ENCODE peak calls at places on chromosomes 4 and X, in ten cellular contexts. One of them, this sample, is unnamed.

GRCh38 chrX:10310502-10310901 is 153.7 kb downstream of the CLCN4 start:
- DNase-seq in T-helper 2 cell: no peak
- DNase-seq in activated T-helper 1 cell treated with anti-CD3 and anti-CD28 coated beads, Interleukin-2, amount 50 U/mL, for 16 hours: no peak
- DNase-seq in left lung: no peak
- DNase-seq in activated CD8-positive, alpha-beta T cell treated with anti-CD3 and anti-CD28 coated beads, Interleukin-2, amount 10 ng/mL, durations not matched to agents 7 days and 5 days: no peak
- DNase-seq in hippocampal formation: no peak
- DNase-seq in tibial artery: no peak
- DNase-seq in DMS79: no peak
- DNase-seq in HT1080: no peak
- DNase-seq in stimulated activated CD4-positive, alpha-beta T cell treated with anti-CD3 and anti-CD28 coated beads, TNF-alpha, amount 100 ng/mL, for 48 hours: no peak
- DNase-seq in this sample: no peak

GRCh38 chr4:140096483-140096861 is 57.5 kb downstream of the MAML3 start:
- DNase-seq in tibial artery: no peak
- DNase-seq in activated T-helper 1 cell treated with anti-CD3 and anti-CD28 coated beads, Interleukin-2, amount 50 U/mL, for 16 hours: no peak
- DNase-seq in HT1080: no peak
- DNase-seq in activated CD8-positive, alpha-beta T cell treated with anti-CD3 and anti-CD28 coated beads, Interleukin-2, amount 10 ng/mL, durations not matched to agents 7 days and 5 days: no peak
- DNase-seq in DMS79: no peak
- DNase-seq in stimulated activated CD4-positive, alpha-beta T cell treated with anti-CD3 and anti-CD28 coated beads, TNF-alpha, amount 100 ng/mL, for 48 hours: no peak
- DNase-seq in hippocampal formation: no peak
- DNase-seq in T-helper 2 cell: no peak
- DNase-seq in left lung: no peak
- DNase-seq in this sample: no peak

GRCh38 chrX:32987139-32987538 is 224.2 kb downstream of the DMD start:
- DNase-seq in hippocampal formation: no peak
- DNase-seq in left lung: no peak
- DNase-seq in activated T-helper 1 cell treated with anti-CD3 and anti-CD28 coated beads, Interleukin-2, amount 50 U/mL, for 16 hours: no peak
- DNase-seq in T-helper 2 cell: no peak
- DNase-seq in DMS79: no peak
- DNase-seq in stimulated activated CD4-positive, alpha-beta T cell treated with anti-CD3 and anti-CD28 coated beads, TNF-alpha, amount 100 ng/mL, for 48 hours: no peak
- DNase-seq in HT1080: no peak
- DNase-seq in tibial artery: no peak
- DNase-seq in activated CD8-positive, alpha-beta T cell treated with anti-CD3 and anti-CD28 coated beads, Interleukin-2, amount 10 ng/mL, durations not matched to agents 7 days and 5 days: no peak
- DNase-seq in this sample: no peak

GRCh38 chr4:172887959-172888358 is 280.7 kb upstream of the GALNT7 start:
- DNase-seq in DMS79: no peak
- DNase-seq in HT1080: no peak
- DNase-seq in activated CD8-positive, alpha-beta T cell treated with anti-CD3 and anti-CD28 coated beads, Interleukin-2, amount 10 ng/mL, durations not matched to agents 7 days and 5 days: no peak
- DNase-seq in T-helper 2 cell: no peak
- DNase-seq in activated T-helper 1 cell treated with anti-CD3 and anti-CD28 coated beads, Interleukin-2, amount 50 U/mL, for 16 hours: no peak
- DNase-seq in tibial artery: no peak
- DNase-seq in left lung: no peak
- DNase-seq in stimulated activated CD4-positive, alpha-beta T cell treated with anti-CD3 and anti-CD28 coated beads, TNF-alpha, amount 100 ng/mL, for 48 hours: no peak
- DNase-seq in hippocampal formation: no peak
- DNase-seq in this sample: no peak

GRCh38 chr4:136329042-136329662 is 1203.1 kb downstream of the PCDH18 start:
- DNase-seq in stimulated activated CD4-positive, alpha-beta T cell treated with anti-CD3 and anti-CD28 coated beads, TNF-alpha, amount 100 ng/mL, for 48 hours: no peak
- DNase-seq in hippocampal formation: no peak
- DNase-seq in activated T-helper 1 cell treated with anti-CD3 and anti-CD28 coated beads, Interleukin-2, amount 50 U/mL, for 16 hours: no peak
- DNase-seq in left lung: no peak
- DNase-seq in HT1080: peak; percentile 13
- DNase-seq in tibial artery: no peak
- DNase-seq in activated CD8-positive, alpha-beta T cell treated with anti-CD3 and anti-CD28 coated beads, Interleukin-2, amount 10 ng/mL, durations not matched to agents 7 days and 5 days: no peak
- DNase-seq in T-helper 2 cell: no peak
- DNase-seq in DMS79: no peak
- DNase-seq in this sample: no peak

GRCh38 chr4:86909540-86909939 is 17.3 kb upstream of the C4orf36 start:
- DNase-seq in stimulated activated CD4-positive, alpha-beta T cell treated with anti-CD3 and anti-CD28 coated beads, TNF-alpha, amount 100 ng/mL, for 48 hours: no peak
- DNase-seq in left lung: no peak
- DNase-seq in HT1080: no peak
- DNase-seq in T-helper 2 cell: no peak
- DNase-seq in hippocampal formation: no peak
- DNase-seq in tibial artery: no peak
- DNase-seq in activated T-helper 1 cell treated with anti-CD3 and anti-CD28 coated beads, Interleukin-2, amount 50 U/mL, for 16 hours: no peak
- DNase-seq in DMS79: no peak
- DNase-seq in activated CD8-positive, alpha-beta T cell treated with anti-CD3 and anti-CD28 coated beads, Interleukin-2, amount 10 ng/mL, durations not matched to agents 7 days and 5 days: no peak
- DNase-seq in this sample: no peak

GRCh38 chrX:46927718-46928117 is 15.5 kb downstream of the JADE3 start:
- DNase-seq in HT1080: no peak
- DNase-seq in stimulated activated CD4-positive, alpha-beta T cell treated with anti-CD3 and anti-CD28 coated beads, TNF-alpha, amount 100 ng/mL, for 48 hours: no peak
- DNase-seq in activated CD8-positive, alpha-beta T cell treated with anti-CD3 and anti-CD28 coated beads, Interleukin-2, amount 10 ng/mL, durations not matched to agents 7 days and 5 days: no peak
- DNase-seq in T-helper 2 cell: no peak
- DNase-seq in left lung: no peak
- DNase-seq in hippocampal formation: no peak
- DNase-seq in DMS79: no peak
- DNase-seq in tibial artery: no peak
- DNase-seq in activated T-helper 1 cell treated with anti-CD3 and anti-CD28 coated beads, Interleukin-2, amount 50 U/mL, for 16 hours: no peak
- DNase-seq in this sample: no peak

GRCh38 chr4:26185436-26185835 is 135.4 kb upstream of the RBPJ start:
- DNase-seq in tibial artery: no peak
- DNase-seq in stimulated activated CD4-positive, alpha-beta T cell treated with anti-CD3 and anti-CD28 coated beads, TNF-alpha, amount 100 ng/mL, for 48 hours: no peak
- DNase-seq in T-helper 2 cell: no peak
- DNase-seq in activated T-helper 1 cell treated with anti-CD3 and anti-CD28 coated beads, Interleukin-2, amount 50 U/mL, for 16 hours: no peak
- DNase-seq in DMS79: no peak
- DNase-seq in activated CD8-positive, alpha-beta T cell treated with anti-CD3 and anti-CD28 coated beads, Interleukin-2, amount 10 ng/mL, durations not matched to agents 7 days and 5 days: no peak
- DNase-seq in HT1080: no peak
- DNase-seq in hippocampal formation: no peak
- DNase-seq in left lung: no peak
- DNase-seq in this sample: no peak

GRCh38 chr4:20418865-20419451 is 167.3 kb downstream of the SLIT2 start:
- DNase-seq in HT1080: peak; percentile 62
- DNase-seq in stimulated activated CD4-positive, alpha-beta T cell treated with anti-CD3 and anti-CD28 coated beads, TNF-alpha, amount 100 ng/mL, for 48 hours: no peak
- DNase-seq in activated T-helper 1 cell treated with anti-CD3 and anti-CD28 coated beads, Interleukin-2, amount 50 U/mL, for 16 hours: no peak
- DNase-seq in hippocampal formation: no peak
- DNase-seq in left lung: no peak
- DNase-seq in activated CD8-positive, alpha-beta T cell treated with anti-CD3 and anti-CD28 coated beads, Interleukin-2, amount 10 ng/mL, durations not matched to agents 7 days and 5 days: peak; percentile 37
- DNase-seq in T-helper 2 cell: peak; percentile 4
- DNase-seq in DMS79: no peak
- DNase-seq in tibial artery: no peak
- DNase-seq in this sample: no peak

GRCh38 chr4:20580907-20581306 is 119.4 kb upstream of the PACRGL start:
- DNase-seq in activated T-helper 1 cell treated with anti-CD3 and anti-CD28 coated beads, Interleukin-2, amount 50 U/mL, for 16 hours: no peak
- DNase-seq in stimulated activated CD4-positive, alpha-beta T cell treated with anti-CD3 and anti-CD28 coated beads, TNF-alpha, amount 100 ng/mL, for 48 hours: no peak
- DNase-seq in DMS79: no peak
- DNase-seq in hippocampal formation: no peak
- DNase-seq in HT1080: no peak
- DNase-seq in activated CD8-positive, alpha-beta T cell treated with anti-CD3 and anti-CD28 coated beads, Interleukin-2, amount 10 ng/mL, durations not matched to agents 7 days and 5 days: no peak
- DNase-seq in left lung: no peak
- DNase-seq in tibial artery: no peak
- DNase-seq in T-helper 2 cell: no peak
- DNase-seq in this sample: no peak

GRCh38 chr4:55183926-55184599 is 58.7 kb upstream of the KDR start:
- DNase-seq in HT1080: peak; percentile 95
- DNase-seq in activated T-helper 1 cell treated with anti-CD3 and anti-CD28 coated beads, Interleukin-2, amount 50 U/mL, for 16 hours: no peak
- DNase-seq in T-helper 2 cell: no peak
- DNase-seq in DMS79: no peak
- DNase-seq in hippocampal formation: no peak
- DNase-seq in activated CD8-positive, alpha-beta T cell treated with anti-CD3 and anti-CD28 coated beads, Interleukin-2, amount 10 ng/mL, durations not matched to agents 7 days and 5 days: no peak
- DNase-seq in left lung: no peak
- DNase-seq in tibial artery: no peak
- DNase-seq in stimulated activated CD4-positive, alpha-beta T cell treated with anti-CD3 and anti-CD28 coated beads, TNF-alpha, amount 100 ng/mL, for 48 hours: no peak
- DNase-seq in this sample: no peak

GRCh38 chrX:107450823-107451509 is 1.5 kb downstream of the FRMPD3 start:
- DNase-seq in left lung: no peak
- DNase-seq in activated CD8-positive, alpha-beta T cell treated with anti-CD3 and anti-CD28 coated beads, Interleukin-2, amount 10 ng/mL, durations not matched to agents 7 days and 5 days: no peak
- DNase-seq in DMS79: peak; percentile 43
- DNase-seq in stimulated activated CD4-positive, alpha-beta T cell treated with anti-CD3 and anti-CD28 coated beads, TNF-alpha, amount 100 ng/mL, for 48 hours: no peak
- DNase-seq in activated T-helper 1 cell treated with anti-CD3 and anti-CD28 coated beads, Interleukin-2, amount 50 U/mL, for 16 hours: no peak
- DNase-seq in tibial artery: no peak
- DNase-seq in T-helper 2 cell: peak; percentile 65
- DNase-seq in HT1080: no peak
- DNase-seq in hippocampal formation: peak; percentile 6
- DNase-seq in this sample: peak; percentile 56

This sample was measured in 8988T.